ENCODE peak calls at places on chromosomes 13 and 19, in eight cellular contexts. One of them, this sample, is unnamed.

GRCh38 chr13:74251778-74252519 is 117.7 kb upstream of the KLF12 start:
- DNase-seq in fibroblast of the aortic adventitia: peak
- DNase-seq in tibial artery: no peak
- DNase-seq in cardiac fibroblast: peak
- DNase-seq in astrocyte of the cerebellum: no peak
- DNase-seq in ascending aorta: no peak
- DNase-seq in CD8-positive, alpha-beta T cell: no peak
- DNase-seq in bronchial epithelial cell: peak
- DNase-seq in this sample: no peak

GRCh38 chr19:6412111-6412999 is 12.3 kb downstream of the KHSRP start:
- DNase-seq in ascending aorta: no peak
- DNase-seq in CD8-positive, alpha-beta T cell: peak
- DNase-seq in bronchial epithelial cell: peak
- DNase-seq in astrocyte of the cerebellum: no peak
- DNase-seq in tibial artery: no peak
- DNase-seq in fibroblast of the aortic adventitia: no peak
- DNase-seq in cardiac fibroblast: peak
- DNase-seq in this sample: no peak

GRCh38 chr19:23528376-23528775 is 133.1 kb upstream of the ZNF91 start:
- DNase-seq in ascending aorta: no peak
- DNase-seq in cardiac fibroblast: no peak
- DNase-seq in tibial artery: no peak
- DNase-seq in CD8-positive, alpha-beta T cell: no peak
- DNase-seq in astrocyte of the cerebellum: no peak
- DNase-seq in fibroblast of the aortic adventitia: no peak
- DNase-seq in bronchial epithelial cell: peak
- DNase-seq in this sample: no peak

GRCh38 chr13:42836930-42837329 is 55.5 kb downstream of the FAM216B start:
- DNase-seq in tibial artery: no peak
- DNase-seq in fibroblast of the aortic adventitia: peak
- DNase-seq in cardiac fibroblast: peak
- DNase-seq in bronchial epithelial cell: peak
- DNase-seq in ascending aorta: no peak
- DNase-seq in astrocyte of the cerebellum: no peak
- DNase-seq in CD8-positive, alpha-beta T cell: no peak
- DNase-seq in this sample: peak

GRCh38 chr13:96671073-96671472 is 323.2 kb downstream of the OXGR1 start:
- DNase-seq in fibroblast of the aortic adventitia: no peak
- DNase-seq in astrocyte of the cerebellum: no peak
- DNase-seq in bronchial epithelial cell: peak
- DNase-seq in cardiac fibroblast: no peak
- DNase-seq in CD8-positive, alpha-beta T cell: no peak
- DNase-seq in tibial artery: no peak
- DNase-seq in ascending aorta: no peak
- DNase-seq in this sample: no peak

GRCh38 chr19:5166262-5166661 is 174.3 kb downstream of the PTPRS start:
- DNase-seq in astrocyte of the cerebellum: peak
- DNase-seq in fibroblast of the aortic adventitia: peak
- DNase-seq in cardiac fibroblast: peak
- DNase-seq in ascending aorta: no peak
- DNase-seq in CD8-positive, alpha-beta T cell: no peak
- DNase-seq in bronchial epithelial cell: peak
- DNase-seq in tibial artery: no peak
- DNase-seq in this sample: no peak

GRCh38 chr13:35979378-35979911 is 151.7 kb downstream of the DCLK1 start:
- DNase-seq in bronchial epithelial cell: peak
- DNase-seq in ascending aorta: peak
- DNase-seq in tibial artery: peak
- DNase-seq in cardiac fibroblast: peak
- DNase-seq in astrocyte of the cerebellum: peak
- DNase-seq in fibroblast of the aortic adventitia: peak
- DNase-seq in CD8-positive, alpha-beta T cell: no peak
- DNase-seq in this sample: no peak

GRCh38 chr13:51806571-51806970 is 2.6 kb upstream of the DHRS12 start:
- DNase-seq in astrocyte of the cerebellum: no peak
- DNase-seq in fibroblast of the aortic adventitia: peak
- DNase-seq in tibial artery: no peak
- DNase-seq in cardiac fibroblast: peak
- DNase-seq in ascending aorta: no peak
- DNase-seq in bronchial epithelial cell: peak
- DNase-seq in CD8-positive, alpha-beta T cell: no peak
- DNase-seq in this sample: no peak

GRCh38 chr13:79810671-79811070 is 329.7 kb downstream of the NDFIP2 start:
- DNase-seq in tibial artery: no peak
- DNase-seq in fibroblast of the aortic adventitia: peak
- DNase-seq in cardiac fibroblast: peak
- DNase-seq in astrocyte of the cerebellum: peak
- DNase-seq in CD8-positive, alpha-beta T cell: no peak
- DNase-seq in bronchial epithelial cell: peak
- DNase-seq in ascending aorta: no peak
- DNase-seq in this sample: peak

GRCh38 chr13:44816701-44817684 is 172.3 kb downstream of the NUFIP1 start:
- DNase-seq in bronchial epithelial cell: peak
- DNase-seq in CD8-positive, alpha-beta T cell: no peak
- DNase-seq in ascending aorta: no peak
- DNase-seq in cardiac fibroblast: no peak
- DNase-seq in fibroblast of the aortic adventitia: no peak
- DNase-seq in tibial artery: no peak
- DNase-seq in astrocyte of the cerebellum: no peak
- DNase-seq in this sample: no peak

GRCh38 chr13:44819762-44820161 is 169.5 kb downstream of the NUFIP1 start:
- DNase-seq in fibroblast of the aortic adventitia: no peak
- DNase-seq in bronchial epithelial cell: no peak
- DNase-seq in tibial artery: no peak
- DNase-seq in cardiac fibroblast: no peak
- DNase-seq in ascending aorta: no peak
- DNase-seq in astrocyte of the cerebellum: no peak
- DNase-seq in CD8-positive, alpha-beta T cell: no peak
- DNase-seq in this sample: no peak

GRCh38 chr13:44819245-44819644 is 170.0 kb downstream of the NUFIP1 start:
- DNase-seq in cardiac fibroblast: peak
- DNase-seq in astrocyte of the cerebellum: peak
- DNase-seq in tibial artery: no peak
- DNase-seq in CD8-positive, alpha-beta T cell: no peak
- DNase-seq in bronchial epithelial cell: peak
- DNase-seq in ascending aorta: no peak
- DNase-seq in fibroblast of the aortic adventitia: peak
- DNase-seq in this sample: peak

GRCh38 chr13:44818016-44818415 is 171.3 kb downstream of the NUFIP1 start:
- DNase-seq in bronchial epithelial cell: no peak
- DNase-seq in ascending aorta: no peak
- DNase-seq in cardiac fibroblast: no peak
- DNase-seq in tibial artery: no peak
- DNase-seq in astrocyte of the cerebellum: no peak
- DNase-seq in fibroblast of the aortic adventitia: no peak
- DNase-seq in CD8-positive, alpha-beta T cell: no peak
- DNase-seq in this sample: no peak

GRCh38 chr13:44818428-44818827 is 170.8 kb downstream of the NUFIP1 start:
- DNase-seq in ascending aorta: no peak
- DNase-seq in CD8-positive, alpha-beta T cell: no peak
- DNase-seq in fibroblast of the aortic adventitia: no peak
- DNase-seq in cardiac fibroblast: peak
- DNase-seq in bronchial epithelial cell: peak
- DNase-seq in astrocyte of the cerebellum: no peak
- DNase-seq in tibial artery: no peak
- DNase-seq in this sample: no peak
- TF ChIP-seq CTCF in ascending aorta: no peak
- TF ChIP-seq CTCF in CD8-positive, alpha-beta T cell: no peak
- TF ChIP-seq CTCF in fibroblast of the aortic adventitia: no peak
- TF ChIP-seq CTCF in cardiac fibroblast: no peak
- TF ChIP-seq CTCF in bronchial epithelial cell: peak
- TF ChIP-seq CTCF in astrocyte of the cerebellum: peak
- TF ChIP-seq CTCF in tibial artery: no peak
- TF ChIP-seq CTCF in this sample: peak

DNA sequence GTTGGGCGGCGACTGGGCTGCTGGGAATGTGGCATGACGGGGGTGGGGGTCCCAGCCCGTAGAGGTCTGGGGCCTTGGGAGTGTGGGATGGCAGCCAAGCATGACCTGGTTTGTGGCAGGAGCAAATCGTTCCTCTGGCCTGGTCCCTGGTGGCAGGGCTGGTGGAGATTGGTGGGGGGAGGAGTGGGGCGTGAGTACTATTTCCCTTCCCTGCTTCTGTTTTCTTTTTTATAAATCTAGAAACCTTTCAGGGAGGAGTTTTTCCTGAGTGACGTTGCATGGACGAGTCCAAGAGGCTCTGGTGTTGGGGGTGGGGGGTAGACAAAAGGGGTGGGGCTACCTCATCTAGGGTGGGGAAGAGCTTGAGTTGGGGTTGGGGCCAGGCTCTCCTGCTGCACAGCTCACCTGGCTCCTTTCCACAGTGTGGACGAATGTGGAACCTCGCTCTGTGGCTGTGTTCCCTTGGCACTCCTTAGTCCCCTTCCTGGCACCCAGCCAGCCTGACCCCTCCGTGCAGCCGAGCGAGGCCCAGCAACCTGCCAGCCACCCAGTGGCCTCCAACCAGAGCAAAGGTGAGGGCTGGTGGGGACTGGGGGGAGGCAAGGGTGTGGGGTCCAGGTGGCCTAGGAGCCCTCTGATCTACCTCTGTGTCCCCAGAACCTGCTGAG is 15.4 kb upstream of the PRR19 start:
- DNase-seq in ascending aorta: peak
- DNase-seq in astrocyte of the cerebellum: no peak
- DNase-seq in fibroblast of the aortic adventitia: peak
- DNase-seq in bronchial epithelial cell: no peak
- DNase-seq in cardiac fibroblast: peak
- DNase-seq in CD8-positive, alpha-beta T cell: no peak
- DNase-seq in tibial artery: peak
- DNase-seq in this sample: no peak
- H3K4me3 ChIP-seq in ascending aorta: peak
- H3K4me3 ChIP-seq in astrocyte of the cerebellum: peak
- H3K4me3 ChIP-seq in fibroblast of the aortic adventitia: peak
- H3K4me3 ChIP-seq in bronchial epithelial cell: no peak
- H3K4me3 ChIP-seq in cardiac fibroblast: peak
- H3K4me3 ChIP-seq in CD8-positive, alpha-beta T cell: no peak
- H3K4me3 ChIP-seq in tibial artery: peak
- H3K4me3 ChIP-seq in this sample: no peak

GRCh38 chr19:34151439-34151838 is 20.9 kb upstream of the LSM14A start:
- DNase-seq in tibial artery: no peak
- DNase-seq in ascending aorta: no peak
- DNase-seq in cardiac fibroblast: no peak
- DNase-seq in CD8-positive, alpha-beta T cell: no peak
- DNase-seq in bronchial epithelial cell: no peak
- DNase-seq in astrocyte of the cerebellum: no peak
- DNase-seq in fibroblast of the aortic adventitia: no peak
- DNase-seq in this sample: no peak
- TF ChIP-seq CTCF in tibial artery: no peak
- TF ChIP-seq CTCF in ascending aorta: no peak
- TF ChIP-seq CTCF in cardiac fibroblast: no peak
- TF ChIP-seq CTCF in CD8-positive, alpha-beta T cell: no peak
- TF ChIP-seq CTCF in bronchial epithelial cell: no peak
- TF ChIP-seq CTCF in astrocyte of the cerebellum: no peak
- TF ChIP-seq CTCF in fibroblast of the aortic adventitia: no peak
- TF ChIP-seq CTCF in this sample: no peak

GRCh38 chr19:34943861-34944573 is 17.3 kb downstream of the ZNF30 start:
- DNase-seq in bronchial epithelial cell: no peak
- DNase-seq in ascending aorta: no peak
- DNase-seq in fibroblast of the aortic adventitia: no peak
- DNase-seq in cardiac fibroblast: no peak
- DNase-seq in CD8-positive, alpha-beta T cell: no peak
- DNase-seq in tibial artery: no peak
- DNase-seq in astrocyte of the cerebellum: no peak
- DNase-seq in this sample: no peak
- H3K4me3 ChIP-seq in bronchial epithelial cell: no peak
- H3K4me3 ChIP-seq in ascending aorta: no peak
- H3K4me3 ChIP-seq in fibroblast of the aortic adventitia: no peak
- H3K4me3 ChIP-seq in cardiac fibroblast: no peak
- H3K4me3 ChIP-seq in CD8-positive, alpha-beta T cell: no peak
- H3K4me3 ChIP-seq in tibial artery: no peak
- H3K4me3 ChIP-seq in astrocyte of the cerebellum: no peak
- H3K4me3 ChIP-seq in this sample: no peak

GRCh38 chr19:19553670-19554069 is 15.6 kb downstream of the CILP2 start:
- DNase-seq in tibial artery: no peak
- DNase-seq in fibroblast of the aortic adventitia: no peak
- DNase-seq in astrocyte of the cerebellum: no peak
- DNase-seq in bronchial epithelial cell: no peak
- DNase-seq in ascending aorta: no peak
- DNase-seq in CD8-positive, alpha-beta T cell: no peak
- DNase-seq in cardiac fibroblast: no peak
- DNase-seq in this sample: no peak

GRCh38 chr19:19550972-19551861 is 13.2 kb downstream of the CILP2 start:
- DNase-seq in cardiac fibroblast: no peak
- DNase-seq in ascending aorta: no peak
- DNase-seq in CD8-positive, alpha-beta T cell: no peak
- DNase-seq in tibial artery: no peak
- DNase-seq in bronchial epithelial cell: no peak
- DNase-seq in fibroblast of the aortic adventitia: no peak
- DNase-seq in astrocyte of the cerebellum: peak
- DNase-seq in this sample: no peak

GRCh38 chr19:19551862-19552192 is 13.8 kb downstream of the CILP2 start:
- DNase-seq in bronchial epithelial cell: no peak
- DNase-seq in ascending aorta: no peak
- DNase-seq in cardiac fibroblast: no peak
- DNase-seq in astrocyte of the cerebellum: peak
- DNase-seq in tibial artery: peak
- DNase-seq in CD8-positive, alpha-beta T cell: no peak
- DNase-seq in fibroblast of the aortic adventitia: no peak
- DNase-seq in this sample: no peak

GRCh38 chr19:19554074-19555023 is 16.3 kb downstream of the CILP2 start:
- DNase-seq in astrocyte of the cerebellum: peak
- DNase-seq in CD8-positive, alpha-beta T cell: peak
- DNase-seq in fibroblast of the aortic adventitia: peak
- DNase-seq in cardiac fibroblast: peak
- DNase-seq in bronchial epithelial cell: no peak
- DNase-seq in tibial artery: peak
- DNase-seq in ascending aorta: no peak
- DNase-seq in this sample: no peak

DNA sequence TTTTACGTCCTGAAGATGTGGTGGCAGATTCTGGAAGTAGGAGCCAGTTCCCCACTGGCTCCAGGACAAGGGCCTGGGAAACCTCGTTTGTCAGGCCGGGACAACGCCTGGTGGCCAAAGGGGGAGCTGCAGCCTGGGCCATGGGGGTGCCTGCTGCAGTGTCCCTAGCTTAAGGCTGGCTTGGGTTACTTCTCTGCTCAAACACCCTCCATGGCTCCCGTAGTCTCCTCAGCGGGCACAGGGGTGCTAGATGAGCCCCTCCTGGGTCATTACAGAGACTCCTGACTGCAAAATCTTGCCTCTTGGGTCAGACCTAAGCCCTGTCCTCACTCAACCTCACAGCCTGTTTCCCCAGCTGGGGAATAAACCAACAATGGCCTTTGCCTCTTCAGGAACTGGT is 14.7 kb downstream of the CILP2 start:
- DNase-seq in fibroblast of the aortic adventitia: no peak
- DNase-seq in CD8-positive, alpha-beta T cell: no peak
- DNase-seq in astrocyte of the cerebellum: no peak
- DNase-seq in cardiac fibroblast: peak
- DNase-seq in ascending aorta: no peak
- DNase-seq in tibial artery: no peak
- DNase-seq in bronchial epithelial cell: no peak
- DNase-seq in this sample: no peak
- TF ChIP-seq CTCF in fibroblast of the aortic adventitia: peak
- TF ChIP-seq CTCF in CD8-positive, alpha-beta T cell: peak
- TF ChIP-seq CTCF in astrocyte of the cerebellum: peak
- TF ChIP-seq CTCF in cardiac fibroblast: peak
- TF ChIP-seq CTCF in ascending aorta: no peak
- TF ChIP-seq CTCF in tibial artery: peak
- TF ChIP-seq CTCF in bronchial epithelial cell: peak
- TF ChIP-seq CTCF in this sample: peak

This sample was measured in kidney epithelial cell.